ENCODE peak calls at places on chromosome 16, in four cellular contexts. C is stimulated activated CD4-positive, alpha-beta T cell treated with anti-CD3 and anti-CD28 coated beads, Interleukin-2, amount 100 ng/mL, for 48 hours; M is activated CD4-positive, alpha-beta T cell treated with anti-CD3 and anti-CD28 coated beads, Interleukin-2, amount 10 ng/mL, durations not matched to agents 7 days and 5 days; T is mammary epithelial cell. X is an unnamed sample.

GRCh38 chr16:66695474-66695934 is 1.0 kb downstream of the CMTM4 start:
- DNase-seq in C (peak; percentile 2), M (no peak), T (no peak), X (no peak)

GRCh38 chr16:86227801-86228200 is 282.5 kb upstream of the FOXF1 start:
- DNase-seq in C (no peak), M (no peak), T (no peak), X (no peak)

GRCh38 chr16:73092236-73092781 is 44.4 kb upstream of the ZFHX3 start:
- DNase-seq in C (no peak), M (no peak), T (no peak), X (no peak)

GRCh38 chr16:18979936-18980335 is 3.8 kb upstream of the TMC7 start:
- DNase-seq in C (no peak), M (no peak), T (no peak), X (no peak)

GRCh38 chr16:26818393-26818792 is 248.3 kb upstream of the C16orf82 start:
- DNase-seq in C (no peak), M (no peak), T (no peak), X (no peak)

GRCh38 chr16:79093554-79093967 is 507.0 kb downstream of the MAF start:
- DNase-seq in C (peak; percentile 25), M (peak; percentile 33), T (no peak), X (peak; percentile 7)

GRCh38 chr16:68499011-68499410 is 40.1 kb upstream of the ZFP90 start:
- DNase-seq in C (no peak), M (no peak), T (no peak), X (no peak)

GRCh38 chr16:85863384-85863774 is 35.6 kb upstream of the IRF8 start:
- DNase-seq in C (no peak), M (no peak), T (peak; percentile 24), X (no peak)

GRCh38 chr16:15518412-15519351 is 84.3 kb downstream of the BMERB1 start:
- DNase-seq in C (no peak), M (no peak), T (no peak), X (no peak)

GRCh38 chr16:53654946-53655345 is 48.7 kb downstream of the RPGRIP1L start:
- DNase-seq in C (no peak), M (no peak), T (no peak), X (no peak)

GRCh38 chr16:12614662-12615278 is 188.9 kb downstream of the CPPED1 start:
- DNase-seq in C (no peak), M (no peak), T (no peak), X (no peak)

GRCh38 chr16:11403534-11403795 is 58.2 kb downstream of the RMI2 start:
- DNase-seq in C (no peak), M (no peak), T (no peak), X (no peak)

GRCh38 chr16:84045001-84045817 is 2.6 kb upstream of the SLC38A8 start:
- DNase-seq in C (no peak), M (no peak), T (no peak), X (no peak)

GRCh38 chr16:48164907-48165715 is 9.3 kb upstream of the ABCC12 start:
- DNase-seq in C (peak; percentile 66), M (peak; percentile 62), T (peak; percentile 61), X (peak; percentile 46)

GRCh38 chr16:17466876-17467275 is 3.9 kb downstream of the XYLT1 start:
- DNase-seq in C (no peak), M (no peak), T (no peak), X (no peak)

GRCh38 chr16:72566174-72566573 is 394.2 kb upstream of the PMFBP1 start:
- DNase-seq in C (no peak), M (no peak), T (no peak), X (no peak)

GRCh38 chr16:53219795-53220194 is 165.0 kb downstream of the CHD9 start:
- DNase-seq in C (no peak), M (no peak), T (no peak), X (no peak)

GRCh38 chr16:85673529-85674417 is 15.0 kb downstream of the GINS2 start:
- DNase-seq in C (no peak), M (no peak), T (no peak), X (no peak)

GRCh38 chr16:25066747-25067631 is 44.6 kb upstream of the LCMT1 start:
- DNase-seq in C (peak; percentile 80), M (peak; percentile 78), T (peak; percentile 48), X (peak; percentile 80)

GRCh38 chr16:21300309-21301167 is 22.4 kb upstream of the CRYM start:
- DNase-seq in C (peak; percentile 56), M (peak; percentile 70), T (peak; percentile 100), X (no peak)

GRCh38 chr16:72255785-72256184 is 83.8 kb upstream of the PMFBP1 start:
- DNase-seq in C (no peak), M (no peak), T (peak; percentile 5), X (no peak)

GRCh38 chr16:19105131-19105530 is 8.6 kb upstream of the ITPRIPL2 start:
- DNase-seq in C (no peak), M (no peak), T (no peak), X (no peak)

GRCh38 chr16:15682105-15682570 is 32.1 kb downstream of the NDE1 start:
- DNase-seq in C (peak; percentile 12), M (peak; percentile 38), T (peak; percentile 72), X (peak; percentile 22)

GRCh38 chr16:1979271-1980025 is 1.8 kb downstream of the NOXO1 start:
- DNase-seq in C (no peak), M (no peak), T (peak; percentile 87), X (peak; percentile 44)

GRCh38 chr16:69039333-69039941 is 66.0 kb upstream of the HAS3 start:
- DNase-seq in C (no peak), M (no peak), T (no peak), X (no peak)

GRCh38 chr16:3091551-3091950 is 7.5 kb downstream of the ZSCAN10 start:
- DNase-seq in C (no peak), M (no peak), T (no peak), X (no peak)

GRCh38 chr16:4653981-4654380 is 29.4 kb downstream of the MGRN1 start:
- DNase-seq in C (no peak), M (no peak), T (no peak), X (no peak)

GRCh38 chr16:83705856-83706255 is 101.9 kb upstream of the HSBP1 start:
- DNase-seq in C (no peak), M (no peak), T (no peak), X (no peak)

GRCh38 chr16:70341600-70341999 is 5.1 kb upstream of the DDX19A start:
- DNase-seq in C (no peak), M (no peak), T (no peak), X (no peak)